ENCODE peak calls at places on chromosomes 11 and 22, in six cellular contexts. G, L, F, E, N and Q are unnamed samples.

GRCh38 chr11:81874627-81875026 is 859.0 kb downstream of the FAM181B start:
- DNase-seq in G (no peak), L (no peak), F (no peak), E (no peak), N (no peak), Q (no peak)

GRCh38 chr11:88508808-88509581 is 171.5 kb upstream of the CTSC start:
- DNase-seq in G (no peak), L (no peak), F (peak), E (peak), N (no peak), Q (peak)

GRCh38 chr11:73949246-73949645 is 1.6 kb upstream of the DNAJB13 start:
- DNase-seq in G (no peak), L (no peak), F (no peak), E (no peak), N (no peak), Q (no peak)

GRCh38 chr11:66924272-66924671 is 33.9 kb downstream of the PC start:
- DNase-seq in G (no peak), L (no peak), F (no peak), E (no peak), N (no peak), Q (no peak)

GRCh38 chr11:75352417-75353206 is 1.2 kb upstream of the ARRB1 start:
- DNase-seq in G (no peak), L (no peak), F (no peak), E (no peak), N (no peak), Q (no peak)

GRCh38 chr11:6371825-6372224 is 18.4 kb upstream of the SMPD1 start:
- DNase-seq in G (no peak), L (no peak), F (no peak), E (no peak), N (no peak), Q (no peak)

GRCh38 chr22:39528080-39528661 is 4.4 kb downstream of the RPS19BP1 start:
- DNase-seq in G (no peak), L (no peak), F (peak), E (no peak), N (no peak), Q (no peak)

GRCh38 chr11:74506823-74507222 is 13.3 kb upstream of the LIPT2 start:
- DNase-seq in G (no peak), L (peak), F (no peak), E (peak), N (no peak), Q (peak)

GRCh38 chr11:61092280-61092766 is 10.0 kb upstream of the CD5 start:
- DNase-seq in G (no peak), L (no peak), F (no peak), E (no peak), N (no peak), Q (no peak)

GRCh38 chr11:119488256-119488995 is 65.5 kb upstream of the THY1 start:
- DNase-seq in G (no peak), L (no peak), F (no peak), E (no peak), N (no peak), Q (no peak)

GRCh38 chr11:64864135-64864472 is 14.3 kb downstream of the EHD1 start:
- DNase-seq in G (no peak), L (no peak), F (no peak), E (no peak), N (no peak), Q (no peak)

GRCh38 chr11:64863381-64864060 is 14.9 kb downstream of the EHD1 start:
- DNase-seq in G (no peak), L (peak), F (no peak), E (no peak), N (no peak), Q (no peak)

GRCh38 chr11:64864473-64865285 is 13.7 kb downstream of the EHD1 start:
- DNase-seq in G (peak), L (peak), F (no peak), E (peak), N (peak), Q (peak)

GRCh38 chr11:64861227-64861970 is 16.9 kb upstream of the CDC42BPG start:
- DNase-seq in G (no peak), L (no peak), F (no peak), E (no peak), N (no peak), Q (no peak)

DNA sequence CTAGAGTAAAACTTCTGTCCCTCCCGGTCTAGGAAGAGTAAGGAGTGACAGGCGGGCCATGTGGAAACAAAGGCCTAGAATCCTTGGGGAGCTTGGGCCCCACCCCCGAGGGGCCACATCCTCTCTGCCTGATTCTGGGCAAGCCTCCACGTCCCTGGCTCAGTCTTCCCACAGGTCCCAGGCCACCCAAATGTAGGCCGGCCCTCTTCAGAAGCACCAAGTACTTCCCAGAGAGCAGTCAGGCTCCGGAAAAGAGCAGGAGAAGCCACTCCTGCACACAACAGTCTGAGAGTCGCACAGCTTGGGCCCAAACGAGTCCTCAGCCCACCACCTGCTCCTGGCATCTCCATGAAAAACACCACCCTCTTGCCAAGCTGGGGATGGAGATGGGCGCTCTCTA is 15.5 kb downstream of the EHD1 start:
- DNase-seq in G (no peak), L (no peak), F (no peak), E (no peak), N (no peak), Q (no peak)
- H3K4me3 ChIP-seq in G (no peak), L (no peak), F (no peak), E (no peak), N (no peak), Q (no peak)

GRCh38 chr11:126573325-126574076 is 218.0 kb downstream of the ST3GAL4 start:
- DNase-seq in G (no peak), L (no peak), F (no peak), E (no peak), N (no peak), Q (no peak)
- TF ChIP-seq CTCF in G (no peak), L (no peak), F (peak), E (no peak), N (peak), Q (peak)

DNA sequence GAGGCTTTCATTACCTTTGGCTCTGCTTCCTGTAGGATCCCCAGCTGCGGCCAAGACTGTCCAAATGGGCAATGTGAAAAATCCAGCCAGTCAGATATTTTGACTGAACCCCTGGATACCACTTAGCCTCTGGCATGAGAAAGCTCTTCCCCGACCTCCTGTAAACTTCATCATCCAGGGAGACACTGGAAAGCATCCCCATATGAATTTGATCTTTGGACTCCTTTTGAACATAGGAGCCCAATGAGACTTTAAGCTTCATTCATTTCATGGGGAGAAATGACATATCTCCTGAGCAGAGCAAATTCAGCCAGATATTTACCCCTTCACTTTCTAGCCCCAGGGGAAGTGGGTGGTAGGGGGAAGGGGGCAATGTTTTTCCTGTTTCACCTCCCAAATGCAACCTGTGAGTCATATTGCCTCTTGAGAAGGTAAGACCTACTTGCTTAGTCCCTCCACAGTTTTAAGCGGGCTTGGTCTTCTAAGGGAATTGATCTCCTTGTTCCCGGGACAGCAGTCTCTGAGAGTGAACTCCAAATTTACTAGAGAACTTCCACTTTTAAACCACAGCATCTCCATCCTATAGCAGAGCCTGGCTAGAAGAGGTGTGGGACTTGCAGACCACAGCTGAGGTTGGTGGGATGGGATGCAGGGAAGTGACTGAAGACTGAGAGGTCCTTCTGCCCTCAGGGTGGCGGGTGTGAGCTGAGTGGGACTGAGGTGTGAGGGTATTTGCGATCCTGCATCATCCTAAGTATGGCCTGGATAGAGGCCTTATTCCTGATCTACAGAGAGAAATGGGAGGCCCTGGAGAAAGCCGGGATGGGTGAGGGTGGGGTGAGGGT is 20.3 kb upstream of the POU2AF1 start:
- DNase-seq in G (no peak), L (no peak), F (no peak), E (no peak), N (no peak), Q (no peak)
- H3K4me3 ChIP-seq in G (no peak), L (no peak), F (no peak), E (no peak), N (no peak), Q (no peak)

GRCh38 chr11:105609341-105609781 is 512 bp upstream of the GRIA4 start:
- DNase-seq in G (no peak), L (no peak), F (peak), E (peak), N (peak), Q (peak)
- TF ChIP-seq CTCF in G (no peak), L (peak), F (peak), E (peak), N (peak), Q (peak)

GRCh38 chr11:77069336-77069968 is 2.7 kb downstream of the CAPN5 start:
- DNase-seq in G (no peak), L (no peak), F (no peak), E (no peak), N (no peak), Q (no peak)

GRCh38 chr11:77066229-77067023 is at the start of gene CAPN5:
- DNase-seq in G (peak), L (peak), F (peak), E (peak), N (peak), Q (peak)

GRCh38 chr11:77065878-77066228 is 918 bp upstream of the CAPN5 start:
- DNase-seq in G (peak), L (peak), F (no peak), E (peak), N (peak), Q (peak)

GRCh38 chr11:77068461-77069335 is 1.9 kb downstream of the CAPN5 start:
- DNase-seq in G (no peak), L (no peak), F (no peak), E (no peak), N (no peak), Q (no peak)

GRCh38 chr11:77067776-77068460 is 1.1 kb downstream of the CAPN5 start:
- DNase-seq in G (no peak), L (no peak), F (no peak), E (no peak), N (no peak), Q (no peak)
- H3K4me3 ChIP-seq in G (no peak), L (peak), F (peak), E (no peak), N (peak), Q (peak)

DNA sequence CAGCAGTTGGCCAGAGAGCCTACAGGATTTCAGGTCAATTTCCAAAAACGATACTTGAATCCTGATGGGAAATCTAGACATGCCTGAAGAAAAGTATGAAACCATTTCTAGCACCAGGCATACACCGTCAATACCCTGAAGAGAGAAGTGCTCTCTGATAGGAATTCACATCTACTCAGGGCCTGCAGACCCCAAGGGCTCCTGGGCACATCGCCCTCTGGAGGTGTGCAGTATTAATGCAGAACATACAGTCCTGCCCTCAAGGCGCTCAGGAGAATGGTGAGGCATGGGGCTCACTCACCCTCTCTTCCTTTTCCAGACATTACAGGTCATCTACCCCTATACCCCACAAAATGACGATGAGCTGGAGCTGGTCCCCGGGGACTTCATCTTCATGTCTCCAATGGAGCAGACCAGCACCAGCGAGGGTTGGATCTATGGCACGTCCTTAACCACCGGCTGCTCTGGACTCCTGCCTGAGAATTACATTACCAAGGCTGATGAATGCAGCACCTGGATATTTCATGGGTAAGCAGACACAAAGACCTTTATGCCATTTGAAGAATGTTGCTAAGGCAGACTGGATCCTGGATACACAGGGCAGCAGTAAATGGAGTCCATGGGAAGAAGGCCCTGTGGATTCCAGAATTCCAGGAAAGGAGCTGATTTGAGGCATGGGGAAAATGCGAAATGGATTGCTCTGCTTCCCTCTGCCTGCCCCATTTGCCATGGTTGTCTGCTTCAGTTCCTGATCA is 49.3 kb upstream of the CRTAM start:
- DNase-seq in G (no peak), L (no peak), F (no peak), E (no peak), N (no peak), Q (no peak)
- TF ChIP-seq CTCF in G (no peak), L (peak), F (peak), E (no peak), N (no peak), Q (peak)

DNA sequence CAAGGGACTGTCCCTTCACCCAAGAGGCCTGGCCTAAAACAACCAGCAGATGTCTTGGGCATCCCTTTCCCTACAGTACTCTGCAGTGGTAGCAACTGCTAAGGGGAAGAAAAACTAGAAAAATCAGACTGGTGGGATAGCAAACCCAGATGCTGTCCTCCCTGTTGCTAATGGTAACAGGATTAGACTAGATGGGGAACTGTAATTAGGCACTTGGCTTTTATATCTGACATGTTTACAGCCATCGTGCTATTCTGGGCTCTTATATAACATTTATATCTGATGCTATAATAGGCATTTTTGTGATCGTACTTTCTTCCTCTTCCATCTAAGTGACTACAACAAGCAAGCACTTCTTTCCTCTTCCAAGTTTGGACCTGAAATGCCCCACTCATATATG is 316.7 kb downstream of the DLG2 start:
- DNase-seq in G (no peak), L (no peak), F (no peak), E (no peak), N (no peak), Q (no peak)
- H3K4me3 ChIP-seq in G (no peak), L (no peak), F (no peak), E (no peak), N (no peak), Q (no peak)

DNA sequence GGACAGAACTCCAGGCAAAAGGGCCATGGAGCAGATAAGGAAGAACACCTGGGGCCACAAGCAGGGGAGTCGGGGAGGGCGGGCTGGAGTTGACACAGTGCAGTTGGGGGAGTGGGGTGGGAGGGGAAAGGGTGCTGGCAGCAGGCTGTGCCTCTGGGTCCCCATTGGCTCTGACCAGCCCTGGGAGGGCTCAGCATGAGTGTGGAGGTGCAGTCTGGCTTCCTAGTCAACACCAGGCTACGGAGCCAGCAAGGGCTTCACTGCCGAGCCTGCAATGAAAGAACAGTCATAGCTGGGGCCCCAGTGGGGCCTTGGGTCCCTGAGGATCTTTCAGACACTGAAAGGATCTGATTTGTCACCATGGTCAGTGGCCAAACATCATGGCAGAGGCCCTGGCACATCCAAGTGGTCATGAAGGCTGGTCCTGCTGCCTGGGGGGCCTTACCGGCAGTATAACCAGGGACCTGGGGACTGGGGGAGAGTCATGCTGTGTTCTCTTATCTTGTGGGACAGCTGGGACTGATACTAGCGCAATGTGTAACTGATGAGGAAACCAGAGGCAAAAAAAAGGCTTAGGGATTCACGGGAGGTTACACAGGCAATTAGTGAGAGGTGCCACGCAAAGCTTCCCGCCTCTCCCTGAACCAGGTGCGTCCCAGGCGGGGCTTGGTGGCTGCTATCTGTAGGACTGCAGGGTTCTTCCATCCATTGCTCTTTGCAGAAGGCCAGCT is 11.6 kb downstream of the SLC37A2 start:
- DNase-seq in G (no peak), L (no peak), F (peak), E (no peak), N (no peak), Q (no peak)
- TF ChIP-seq CTCF in G (no peak), L (no peak), F (no peak), E (no peak), N (no peak), Q (no peak)